ENCODE peak calls at places on chromosomes 13 and 19, in eight cellular contexts. L is GM06990; C is CD4-positive, alpha-beta T cell; A is cardiac fibroblast; S is dorsolateral prefrontal cortex; W is astrocyte of the spinal cord; N is lower lobe of right lung; F is thoracic aorta. E is an unnamed sample.

GRCh38 chr19:4063369-4064072 is 3.2 kb downstream of the ZBTB7A start:
- DNase-seq in L (no peak), C (no peak), A (no peak), S (no peak), W (no peak), N (peak), F (no peak), E (no peak)

GRCh38 chr19:33397536-33398360 is 24.2 kb downstream of the CEBPG start:
- DNase-seq in L (no peak), C (no peak), A (no peak), S (no peak), W (no peak), N (peak), F (no peak), E (no peak)

GRCh38 chr13:112142401-112142930 is 75.5 kb downstream of the SOX1 start:
- DNase-seq in L (no peak), C (no peak), A (no peak), S (no peak), W (no peak), N (no peak), F (no peak), E (no peak)

GRCh38 chr19:2332341-2333026 is 4.0 kb downstream of the SPPL2B start:
- DNase-seq in L (peak), C (peak), A (no peak), S (no peak), W (no peak), N (no peak), F (no peak), E (no peak)

GRCh38 chr19:57099199-57099661 is 20.6 kb upstream of the USP29 start:
- DNase-seq in L (peak), C (peak), A (peak), S (peak), W (no peak), N (peak), F (no peak), E (peak)

GRCh38 chr19:46860846-46861690 is at the start of gene ARHGAP35:
- DNase-seq in L (no peak), C (no peak), A (peak), S (no peak), W (no peak), N (peak), F (no peak), E (peak)

GRCh38 chr19:8004723-8005513 is 523 bp downstream of the ELAVL1 start:
- DNase-seq in L (no peak), C (no peak), A (peak), S (no peak), W (peak), N (no peak), F (no peak), E (no peak)

GRCh38 chr19:17950310-17951150 is 16.4 kb upstream of the KCNN1 start:
- DNase-seq in L (peak), C (no peak), A (no peak), S (no peak), W (no peak), N (no peak), F (no peak), E (no peak)

GRCh38 chr19:11321206-11322126 is 18.0 kb downstream of the RAB3D start:
- DNase-seq in L (no peak), C (no peak), A (no peak), S (no peak), W (no peak), N (no peak), F (no peak), E (no peak)

GRCh38 chr13:108609353-108609752 is 20.1 kb upstream of the MYO16 start:
- DNase-seq in L (no peak), C (no peak), A (peak), S (no peak), W (peak), N (no peak), F (no peak), E (no peak)

GRCh38 chr13:43159007-43159406 is 135.6 kb downstream of the DNAJC15 start:
- DNase-seq in L (no peak), C (no peak), A (peak), S (no peak), W (peak), N (no peak), F (no peak), E (no peak)

GRCh38 chr19:5292453-5292842 is 48.2 kb downstream of the PTPRS start:
- DNase-seq in L (peak), C (no peak), A (no peak), S (no peak), W (no peak), N (no peak), F (no peak), E (no peak)

GRCh38 chr13:107753286-107753685 is 462.1 kb downstream of the LIG4 start:
- DNase-seq in L (no peak), C (no peak), A (peak), S (no peak), W (no peak), N (no peak), F (no peak), E (no peak)

GRCh38 chr19:40604647-40605200 is 3.6 kb downstream of the LTBP4 start:
- DNase-seq in L (no peak), C (no peak), A (no peak), S (no peak), W (no peak), N (no peak), F (no peak), E (no peak)

GRCh38 chr19:5080809-5081208 is 111.9 kb downstream of the KDM4B start:
- DNase-seq in L (no peak), C (no peak), A (no peak), S (no peak), W (no peak), N (no peak), F (no peak), E (no peak)

GRCh38 chr19:49327878-49328544 is 3.0 kb upstream of the SLC6A16 start:
- DNase-seq in L (no peak), C (peak), A (peak), S (no peak), W (no peak), N (no peak), F (no peak), E (no peak)

GRCh38 chr19:47021536-47022139 is 2.0 kb downstream of the NPAS1 start:
- DNase-seq in L (no peak), C (no peak), A (no peak), S (no peak), W (no peak), N (no peak), F (no peak), E (no peak)

GRCh38 chr13:90302113-90302512 is 1045.4 kb upstream of the MIR17HG start:
- DNase-seq in L (no peak), C (no peak), A (peak), S (no peak), W (peak), N (no peak), F (no peak), E (no peak)

GRCh38 chr19:11203194-11204075 is 6.1 kb upstream of the KANK2 start:
- DNase-seq in L (no peak), C (peak), A (peak), S (peak), W (peak), N (peak), F (peak), E (peak)

GRCh38 chr19:45090034-45090433 is 2.9 kb upstream of the PPP1R37 start:
- DNase-seq in L (no peak), C (no peak), A (no peak), S (no peak), W (no peak), N (no peak), F (no peak), E (no peak)

GRCh38 chr19:40524133-40524549 is 52.5 kb upstream of the SHKBP1 start:
- DNase-seq in L (no peak), C (no peak), A (no peak), S (no peak), W (no peak), N (no peak), F (no peak), E (no peak)

GRCh38 chr13:79932556-79932955 is 408.4 kb downstream of the SPRY2 start:
- DNase-seq in L (no peak), C (no peak), A (no peak), S (no peak), W (no peak), N (no peak), F (no peak), E (no peak)

GRCh38 chr19:4186087-4186993 is 3.9 kb downstream of the ANKRD24 start:
- DNase-seq in L (no peak), C (peak), A (peak), S (peak), W (peak), N (peak), F (no peak), E (peak)

GRCh38 chr13:109904218-109904617 is 117.8 kb upstream of the IRS2 start:
- DNase-seq in L (no peak), C (no peak), A (peak), S (no peak), W (no peak), N (no peak), F (no peak), E (no peak)

GRCh38 chr19:38850976-38851621 is 1.3 kb upstream of the HNRNPL start:
- DNase-seq in L (peak), C (no peak), A (no peak), S (no peak), W (no peak), N (peak), F (no peak), E (no peak)
- TF ChIP-seq CTCF in L (no peak), C (no peak), A (no peak), S (no peak), W (no peak), N (no peak), F (no peak), E (no peak)

GRCh38 chr13:33973194-33973593 is 155.2 kb downstream of the RFC3 start:
- DNase-seq in L (no peak), C (no peak), A (no peak), S (no peak), W (no peak), N (no peak), F (no peak), E (no peak)

GRCh38 chr13:33978653-33979052 is 160.7 kb downstream of the RFC3 start:
- DNase-seq in L (no peak), C (no peak), A (no peak), S (no peak), W (no peak), N (no peak), F (no peak), E (no peak)

GRCh38 chr13:33971305-33971819 is 153.4 kb downstream of the RFC3 start:
- DNase-seq in L (no peak), C (no peak), A (no peak), S (no peak), W (no peak), N (no peak), F (no peak), E (no peak)

DNA sequence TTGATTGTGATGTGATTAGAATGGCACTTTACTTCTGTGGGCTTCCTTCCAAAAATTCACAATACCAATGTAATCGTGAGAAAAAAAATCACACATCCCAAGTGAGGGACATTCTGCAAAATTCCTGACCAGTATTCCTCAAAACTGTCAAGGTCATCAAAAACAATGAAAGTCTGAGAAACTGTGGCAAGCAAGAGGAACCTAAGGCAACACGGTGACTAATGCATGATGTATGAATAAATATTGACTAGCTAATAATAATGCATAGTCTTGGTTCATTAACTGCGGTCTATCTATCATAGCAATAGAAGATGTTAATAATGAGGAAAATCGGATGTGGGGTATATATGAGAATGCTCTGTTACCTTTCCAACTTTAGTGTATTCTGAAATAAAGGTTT is 159.0 kb downstream of the RFC3 start:
- DNase-seq in L (no peak), C (no peak), A (no peak), S (no peak), W (no peak), N (no peak), F (no peak), E (no peak)
- TF ChIP-seq CTCF in L (no peak), C (no peak), A (no peak), S (no peak), W (no peak), N (no peak), F (no peak), E (no peak)

GRCh38 chr13:98143601-98144500 is 957 bp downstream of the FARP1 start:
- DNase-seq in L (no peak), C (no peak), A (peak), S (no peak), W (peak), N (peak), F (no peak), E (no peak)

GRCh38 chr13:98143157-98143553 is 261 bp downstream of the FARP1 start:
- DNase-seq in L (no peak), C (no peak), A (peak), S (no peak), W (no peak), N (peak), F (no peak), E (no peak)

GRCh38 chr13:98142427-98143156 is at the start of gene FARP1:
- DNase-seq in L (peak), C (no peak), A (peak), S (peak), W (peak), N (peak), F (no peak), E (peak)

GRCh38 chr13:98141938-98142426 is 912 bp upstream of the FARP1 start:
- DNase-seq in L (no peak), C (no peak), A (no peak), S (no peak), W (no peak), N (peak), F (no peak), E (no peak)

GRCh38 chr13:98144501-98145350 is 1.8 kb downstream of the FARP1 start:
- DNase-seq in L (no peak), C (no peak), A (peak), S (no peak), W (peak), N (peak), F (no peak), E (no peak)
- TF ChIP-seq CTCF in L (peak), C (no peak), A (peak), S (no peak), W (peak), N (no peak), F (no peak), E (no peak)

DNA sequence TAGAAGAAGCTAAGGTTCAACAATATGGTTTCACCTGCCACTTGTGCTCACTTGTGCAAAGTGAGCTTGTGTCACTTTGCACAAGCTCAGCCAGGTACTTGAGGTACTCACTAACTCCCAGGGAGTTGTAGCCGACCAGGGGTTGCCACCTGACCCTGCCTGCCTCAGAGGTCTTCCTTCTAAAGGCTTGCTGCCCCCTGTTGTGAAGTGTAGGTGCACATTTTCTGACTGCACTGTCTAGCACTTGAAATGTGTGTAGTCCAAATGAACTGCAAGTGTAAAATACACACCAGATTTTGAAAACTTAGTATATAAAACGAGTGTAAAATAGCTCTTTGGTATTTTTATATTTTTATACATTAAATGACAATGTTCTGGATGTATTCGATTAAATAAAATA is 230.8 kb downstream of the DLEU7 start:
- DNase-seq in L (no peak), C (no peak), A (no peak), S (no peak), W (no peak), N (no peak), F (no peak), E (no peak)
- TF ChIP-seq CTCF in L (no peak), C (no peak), A (no peak), S (no peak), W (no peak), N (no peak), F (no peak), E (no peak)

GRCh38 chr19:30664358-30665058 is 292.3 kb downstream of the ZNF536 start:
- DNase-seq in L (no peak), C (no peak), A (peak), S (peak), W (no peak), N (no peak), F (no peak), E (no peak)

GRCh38 chr19:30665449-30665848 is 293.3 kb downstream of the ZNF536 start:
- DNase-seq in L (no peak), C (no peak), A (no peak), S (peak), W (no peak), N (no peak), F (no peak), E (no peak)

GRCh38 chr19:30667227-30667626 is 295.0 kb downstream of the ZNF536 start:
- DNase-seq in L (no peak), C (no peak), A (no peak), S (no peak), W (no peak), N (no peak), F (no peak), E (no peak)

GRCh38 chr19:30667746-30668145 is 295.6 kb downstream of the ZNF536 start:
- DNase-seq in L (no peak), C (no peak), A (no peak), S (no peak), W (no peak), N (no peak), F (no peak), E (no peak)

DNA sequence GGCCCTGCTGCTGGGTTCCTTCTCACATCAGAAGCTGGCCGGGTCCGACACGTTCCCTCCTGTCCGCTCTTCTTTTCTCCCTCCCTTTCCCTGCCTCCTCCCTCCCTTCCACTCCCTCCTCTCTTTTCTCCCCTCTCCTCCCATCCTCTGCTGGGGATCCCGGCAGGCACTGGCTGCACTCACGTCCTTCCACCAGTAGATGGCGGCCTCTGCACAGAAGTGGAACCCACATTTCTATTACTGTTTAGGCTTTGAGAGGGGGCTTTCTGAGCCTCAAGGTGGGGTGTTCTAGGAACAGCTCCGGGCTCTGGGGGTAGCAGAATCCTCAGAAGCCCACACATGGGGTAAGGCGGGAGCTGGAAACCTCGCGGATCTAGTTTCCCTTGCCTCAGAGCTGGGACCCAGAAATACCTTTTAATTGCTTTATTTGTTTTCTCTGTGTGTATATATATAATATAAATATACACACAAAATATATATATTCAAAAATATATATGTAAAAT is 294.2 kb downstream of the ZNF536 start:
- DNase-seq in L (no peak), C (peak), A (peak), S (peak), W (peak), N (no peak), F (no peak), E (no peak)
- TF ChIP-seq CTCF in L (peak), C (peak), A (peak), S (peak), W (peak), N (peak), F (peak), E (peak)

DNA sequence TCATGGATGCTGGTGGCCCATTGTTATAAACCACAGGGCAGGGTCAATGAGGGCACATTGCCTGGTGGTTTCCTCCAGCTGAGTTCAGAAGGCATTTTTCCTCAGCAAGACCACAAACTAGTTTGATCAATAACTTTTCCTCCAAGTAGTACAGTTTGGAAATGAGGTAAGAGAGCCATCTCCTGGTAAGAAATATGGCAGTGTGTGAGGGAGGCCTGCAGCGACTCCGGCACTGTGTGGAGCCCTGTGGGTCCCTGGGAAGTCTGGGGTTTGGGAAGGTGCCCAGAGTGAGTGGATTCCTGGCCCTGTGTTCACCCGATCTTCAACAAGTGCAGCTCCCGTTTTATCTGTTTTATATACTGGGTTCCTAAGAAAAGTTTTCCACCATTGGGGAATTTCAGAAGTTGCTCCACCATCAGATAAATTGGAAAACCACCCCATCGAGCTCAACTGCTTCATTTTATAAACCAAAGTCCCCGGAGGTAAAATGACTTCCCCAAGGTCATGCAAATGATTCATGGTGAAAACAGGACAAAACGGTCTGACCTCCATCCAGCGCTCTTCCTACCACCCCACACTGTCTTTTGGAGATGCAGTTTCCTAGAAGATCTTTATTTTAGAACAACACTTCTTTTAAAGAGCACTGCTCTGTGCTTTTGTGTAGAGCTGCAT is 148.4 kb downstream of the KATNAL1 start:
- DNase-seq in L (no peak), C (no peak), A (peak), S (no peak), W (peak), N (no peak), F (no peak), E (no peak)
- TF ChIP-seq CTCF in L (peak), C (peak), A (peak), S (peak), W (peak), N (no peak), F (no peak), E (peak)

GRCh38 chr13:99614465-99614885 is 113.2 kb downstream of the TM9SF2 start:
- DNase-seq in L (no peak), C (peak), A (peak), S (no peak), W (no peak), N (no peak), F (no peak), E (no peak)

GRCh38 chr13:99605417-99606321 is 104.4 kb downstream of the TM9SF2 start:
- DNase-seq in L (peak), C (peak), A (no peak), S (peak), W (no peak), N (peak), F (no peak), E (no peak)

GRCh38 chr13:99606322-99607089 is 105.2 kb downstream of the TM9SF2 start:
- DNase-seq in L (peak), C (peak), A (peak), S (peak), W (peak), N (peak), F (peak), E (peak)

GRCh38 chr13:99608345-99608744 is 107.1 kb downstream of the TM9SF2 start:
- DNase-seq in L (no peak), C (no peak), A (no peak), S (no peak), W (no peak), N (no peak), F (no peak), E (no peak)

GRCh38 chr13:99610702-99611289 is 109.5 kb downstream of the TM9SF2 start:
- DNase-seq in L (no peak), C (no peak), A (no peak), S (no peak), W (no peak), N (no peak), F (no peak), E (no peak)
- TF ChIP-seq CTCF in L (peak), C (no peak), A (peak), S (no peak), W (peak), N (no peak), F (no peak), E (peak)

DNA sequence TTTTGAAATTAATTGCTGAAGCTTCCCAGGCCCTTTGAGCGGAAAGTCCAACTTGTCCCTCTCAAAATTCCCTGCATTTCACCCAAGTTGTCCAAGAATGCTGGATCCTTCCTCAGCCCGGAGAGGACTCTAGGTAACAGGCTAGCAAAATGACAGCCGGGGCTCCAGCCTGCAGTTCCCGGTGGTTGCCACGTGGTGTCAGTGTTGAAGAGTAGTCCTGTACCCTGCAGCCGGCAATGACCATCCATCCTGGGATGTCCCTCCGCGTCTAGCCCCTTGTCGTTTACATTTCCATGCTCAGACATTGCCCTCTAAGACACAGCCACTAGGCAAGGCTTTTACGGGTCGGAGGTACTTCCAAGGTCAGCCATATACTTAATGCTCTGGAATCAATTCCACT is 31.4 kb upstream of the MTIF3 start:
- DNase-seq in L (no peak), C (no peak), A (peak), S (peak), W (peak), N (peak), F (no peak), E (peak)
- TF ChIP-seq CTCF in L (peak), C (peak), A (peak), S (peak), W (peak), N (peak), F (no peak), E (peak)

GRCh38 chr13:45925151-45925550 is 73.6 kb upstream of the SIAH3 start:
- DNase-seq in L (no peak), C (no peak), A (peak), S (no peak), W (no peak), N (no peak), F (no peak), E (no peak)
- TF ChIP-seq CTCF in L (peak), C (no peak), A (peak), S (no peak), W (peak), N (no peak), F (no peak), E (no peak)

E was measured in D721Med.